ENCODE peak calls at places on chromosomes 3 and 15, in ten cellular contexts. G is HFF-Myc, F is dorsolateral prefrontal cortex, U is pancreas, D is NB4, O is tibial artery, T is lower leg skin, R is heart left ventricle, V is A549, C is Karpas-422. S is an unnamed sample.

GRCh38 chr3:65436580-65436979 is 602.1 kb downstream of the MAGI1 start:
- DNase-seq in G (no peak), D (peak; percentile 41), C (peak; percentile 42), U (no peak), F (no peak), R (no peak), V (peak; percentile 27), O (no peak), T (no peak), S (no peak)

GRCh38 chr3:31543375-31543774 is 10.7 kb downstream of the STT3B start:
- DNase-seq in R (no peak), C (no peak), U (no peak), D (no peak), V (no peak), G (no peak), F (no peak), O (no peak), T (no peak), S (no peak)

GRCh38 chr3:100710355-100711198 is 1.3 kb downstream of the TFG start:
- DNase-seq in D (peak; percentile 69), F (no peak), T (no peak), V (peak; percentile 82), O (no peak), U (no peak), C (peak; percentile 72), G (peak; percentile 24), R (peak; percentile 19), S (peak; percentile 57)

GRCh38 chr3:173238091-173238490 is 97.1 kb upstream of the SPATA16 start:
- DNase-seq in U (no peak), T (no peak), G (no peak), C (no peak), D (no peak), O (no peak), R (no peak), F (no peak), V (no peak), S (no peak)

GRCh38 chr3:194870394-194871110 is 184.9 kb downstream of the FAM43A start:
- DNase-seq in R (peak; percentile 58), G (no peak), T (peak; percentile 56), U (no peak), V (peak; percentile 48), O (no peak), C (no peak), F (no peak), D (no peak), S (no peak)

GRCh38 chr15:85752591-85752990 is 42.1 kb downstream of the KLHL25 start:
- DNase-seq in U (peak; percentile 92), R (no peak), F (peak; percentile 21), G (no peak), D (no peak), C (no peak), T (peak; percentile 88), V (no peak), O (no peak), S (no peak)

GRCh38 chr3:48215876-48216275 is 7.4 kb upstream of the CAMP start:
- DNase-seq in T (no peak), D (no peak), G (no peak), C (no peak), O (peak; percentile 61), R (peak; percentile 33), V (no peak), U (no peak), F (no peak), S (no peak)

GRCh38 chr15:89912145-89912673 is 543 bp downstream of the ARPIN start:
- DNase-seq in O (peak; percentile 44), C (no peak), U (peak; percentile 78), V (peak; percentile 44), F (no peak), D (no peak), R (peak; percentile 27), T (peak; percentile 92), G (no peak), S (no peak)

DNA sequence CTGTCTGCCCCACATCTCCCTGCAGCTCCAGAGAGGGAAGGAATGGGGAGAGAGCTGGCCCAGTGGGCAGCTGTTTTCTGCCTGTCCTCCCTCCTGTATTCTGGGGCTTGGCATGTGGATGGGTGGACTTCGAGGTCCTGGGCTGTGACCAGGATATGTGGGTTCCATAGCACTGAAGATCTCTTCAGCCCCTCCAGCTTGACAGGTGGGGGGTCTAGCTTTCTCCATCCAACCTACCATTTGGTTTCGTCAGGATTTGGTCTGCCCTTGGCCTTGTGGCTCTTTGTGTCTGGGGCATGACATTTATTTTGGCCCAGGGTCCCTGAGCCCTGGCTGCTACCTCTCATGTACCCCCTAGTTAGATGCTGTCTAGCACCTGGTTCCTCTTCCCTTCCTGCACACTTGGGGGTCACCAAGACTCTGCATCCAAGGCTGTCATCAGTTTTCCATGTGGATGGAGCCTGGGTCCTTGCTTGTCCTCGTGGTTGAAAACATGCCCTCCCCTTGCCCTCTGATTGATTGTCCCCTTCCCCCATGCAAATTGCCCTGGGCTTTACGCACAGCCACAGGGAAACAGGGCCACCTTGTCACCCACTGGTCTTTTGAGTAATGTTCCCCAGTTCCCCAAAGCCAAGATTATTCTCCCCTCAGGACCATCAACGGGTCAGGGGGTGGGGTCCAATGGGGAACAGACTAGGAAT is 3.2 kb downstream of the EPHB3 start:
- DNase-seq in C (no peak), D (no peak), R (no peak), T (no peak), V (no peak), G (no peak), F (no peak), O (no peak), U (no peak), S (no peak)
- H3K4me3 ChIP-seq in C (no peak overlapping the region), D (no peak overlapping the region), R (no peak overlapping the region), T (no peak overlapping the region), V (no peak overlapping the region), G (peak overlapping the region; percentile 2), F (no peak overlapping the region), O (no peak overlapping the region), U (peak overlapping the region; percentile 82), S (no peak overlapping the region)

DNA sequence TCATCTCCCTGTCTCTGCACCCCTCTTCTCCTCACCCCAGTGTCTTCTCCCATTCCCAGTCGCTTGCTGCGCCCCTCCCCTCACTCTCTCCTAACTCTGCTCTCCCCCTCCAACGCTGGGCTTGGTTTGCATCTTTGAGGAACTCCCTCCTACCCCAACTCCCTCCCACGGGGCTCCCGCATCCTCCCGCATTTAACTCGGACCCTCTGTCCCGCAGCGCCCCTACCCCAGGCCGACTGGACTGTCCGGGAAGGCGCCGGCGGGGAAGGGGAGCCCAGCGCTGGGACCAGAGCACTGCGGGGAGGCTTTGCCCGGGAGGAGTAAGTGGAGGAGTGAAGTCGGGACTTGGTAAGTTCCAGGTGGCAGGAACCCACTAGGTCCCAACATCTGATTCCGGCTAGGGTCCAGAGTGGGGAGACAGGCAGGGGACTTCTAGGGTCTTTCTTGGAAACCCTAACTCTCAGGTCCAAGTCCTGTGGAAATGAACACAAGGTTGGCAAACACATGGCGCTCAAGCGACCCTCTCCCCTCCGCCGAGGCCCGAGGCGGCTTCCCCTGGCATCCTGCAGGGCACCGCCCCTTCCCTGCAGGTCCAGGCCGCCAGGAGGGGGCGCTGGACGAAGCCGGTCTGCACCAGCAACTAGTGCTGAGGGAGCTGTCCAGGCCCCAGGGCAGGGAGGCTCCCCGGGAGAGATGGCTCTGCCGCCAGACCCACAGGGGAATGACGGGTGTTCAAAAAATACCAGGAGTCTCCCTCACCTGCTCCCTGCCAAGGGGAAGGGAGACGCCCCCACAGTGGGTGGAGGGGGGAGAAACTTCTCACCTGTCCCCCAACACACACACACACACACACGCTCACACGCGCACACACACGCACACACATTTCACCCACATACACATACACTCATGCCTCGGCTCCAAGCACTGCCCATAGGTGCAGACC is 53.2 kb downstream of the LHFPL4 start:
- DNase-seq in T (peak; percentile 73), G (no peak), R (peak; percentile 45), O (no peak), U (peak; percentile 88), D (peak; percentile 73), C (peak; percentile 91), F (no peak), V (peak; percentile 73), S (peak; percentile 42)
- H3K4me3 ChIP-seq in T (no peak overlapping the region), G (no peak overlapping the region), R (no peak overlapping the region), O (no peak overlapping the region), U (no peak overlapping the region), D (no peak overlapping the region), C (peak overlapping the region; percentile 37), F (peak overlapping the region; percentile 8), V (no peak overlapping the region), S (no peak overlapping the region)

GRCh38 chr3:8436667-8437287 is 64.8 kb upstream of the LMCD1 start:
- DNase-seq in G (no peak), D (no peak), V (no peak), O (no peak), U (no peak), R (no peak), F (no peak), T (no peak), C (no peak), S (no peak)
- H3K4me3 ChIP-seq in G (no peak overlapping the region), D (no peak overlapping the region), V (no peak overlapping the region), O (no peak overlapping the region), U (no peak overlapping the region), R (no peak overlapping the region), F (no peak overlapping the region), T (no peak overlapping the region), C (no peak overlapping the region), S (no peak overlapping the region)

GRCh38 chr3:129591932-129592331 is 14.5 kb downstream of the PLXND1 start:
- DNase-seq in T (no peak), V (no peak), F (no peak), C (no peak), R (no peak), G (no peak), O (no peak), D (no peak), U (no peak), S (no peak)

GRCh38 chr3:129594907-129595390 is 11.5 kb downstream of the PLXND1 start:
- DNase-seq in D (no peak), R (no peak), U (no peak), O (no peak), V (no peak), G (no peak), C (no peak), F (no peak), T (no peak), S (no peak)

GRCh38 chr3:129593230-129593594 is 13.3 kb downstream of the PLXND1 start:
- DNase-seq in V (no peak), D (no peak), F (no peak), R (no peak), U (no peak), O (no peak), T (no peak), G (no peak), C (no peak), S (no peak)

GRCh38 chr3:129593595-129594339 is 12.7 kb downstream of the PLXND1 start:
- DNase-seq in U (no peak), R (no peak), G (no peak), O (no peak), F (no peak), T (no peak), D (peak; percentile 97), C (no peak), V (no peak), S (no peak)

DNA sequence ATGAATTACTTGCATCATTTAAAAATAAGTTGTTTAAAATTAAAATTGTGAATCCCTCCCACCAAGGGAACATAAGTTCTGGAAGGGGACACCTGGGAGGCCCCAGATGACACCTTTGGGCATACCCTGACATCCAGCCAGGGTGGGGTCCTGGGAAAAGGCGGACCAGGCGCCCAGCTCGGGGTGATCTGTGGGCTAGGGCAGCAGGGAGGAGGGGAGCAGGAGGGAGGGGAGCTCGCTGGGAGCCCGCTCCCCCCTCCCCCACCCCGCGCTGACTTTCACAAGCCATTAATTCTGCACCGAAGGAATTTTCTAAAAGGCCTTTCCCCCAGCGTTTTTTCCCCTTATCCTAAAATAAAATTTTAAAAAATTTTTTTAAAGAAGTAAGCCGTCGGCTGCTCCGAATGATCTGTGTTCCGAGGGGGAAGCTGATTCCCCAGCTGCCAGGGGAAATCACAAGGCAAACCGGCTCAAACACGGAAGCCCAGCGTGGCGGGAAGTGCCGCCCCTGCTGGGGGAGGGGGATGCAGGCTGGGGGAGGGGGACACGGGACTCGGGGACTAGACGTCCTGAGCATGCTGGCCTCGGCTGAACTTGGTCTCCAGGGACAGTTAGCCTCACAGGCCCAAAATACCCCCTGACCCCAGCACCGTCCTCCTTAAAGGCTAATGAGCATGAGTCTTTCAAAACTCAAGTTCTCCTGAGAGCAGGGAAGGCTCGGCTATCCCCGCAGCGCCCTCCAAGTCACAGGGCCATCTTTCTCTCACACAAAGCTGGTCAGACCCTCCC is 13.9 kb downstream of the PLXND1 start:
- DNase-seq in T (peak; percentile 96), V (no peak), C (no peak), O (peak; percentile 82), U (no peak), D (peak; percentile 92), F (no peak), G (no peak), R (peak; percentile 88), S (no peak)
- H3K4me3 ChIP-seq in T (no peak overlapping the region), V (no peak overlapping the region), C (no peak overlapping the region), O (peak overlapping the region; percentile 22), U (no peak overlapping the region), D (peak overlapping the region; percentile 47), F (no peak overlapping the region), G (no peak overlapping the region), R (no peak overlapping the region), S (no peak overlapping the region)

S was measured in SJSA1.